ENCODE peak calls at places on chromosomes 12 and 14, in four cellular contexts. R is heart left ventricle, M is ovary, U is ascending aorta. B is an unnamed sample.

GRCh38 chr14:62162998-62163589 is 400.9 kb downstream of the SNAPC1 start:
- DNase-seq in U (no peak), R (no peak), M (no peak), B (no peak)

GRCh38 chr12:83049306-83049705 is 362.6 kb downstream of the TMTC2 start:
- DNase-seq in R (no peak), M (no peak), U (no peak), B (no peak)

GRCh38 chr14:70555890-70556289 is 21.1 kb upstream of the ADAM20 start:
- DNase-seq in R (no peak), M (no peak), U (no peak), B (peak; percentile 20)

GRCh38 chr12:1587927-1588573 is 6.3 kb downstream of the FBXL14 start:
- DNase-seq in R (no peak), M (no peak), U (no peak), B (no peak)

GRCh38 chr14:99584823-99585222 is 19.2 kb downstream of the CCDC85C start:
- DNase-seq in U (no peak), M (no peak), R (no peak), B (no peak)

GRCh38 chr14:44960646-44961045 is 1.1 kb downstream of the KLHL28 start:
- DNase-seq in U (no peak), R (no peak), M (no peak), B (no peak)

GRCh38 chr12:56998981-56999380 is 7.4 kb downstream of the ZBTB39 start:
- DNase-seq in M (no peak), R (no peak), U (no peak), B (no peak)

GRCh38 chr12:31845613-31846321 is 113.4 kb upstream of the RESF1 start:
- DNase-seq in R (no peak), M (no peak), U (no peak), B (no peak)

GRCh38 chr14:65098586-65098985 is 3.7 kb downstream of the MAX start:
- DNase-seq in U (no peak), M (no peak), R (no peak), B (no peak)

GRCh38 chr14:81737938-81738337 is 204.3 kb upstream of the SEL1L start:
- DNase-seq in U (no peak), R (no peak), M (no peak), B (no peak)

GRCh38 chr14:57262117-57262516 is 6.6 kb downstream of the EXOC5 start:
- DNase-seq in U (no peak), R (no peak), M (no peak), B (no peak)

GRCh38 chr14:68816183-68816942 is 23.5 kb upstream of the ZFP36L1 start:
- DNase-seq in M (peak; percentile 92), U (peak; percentile 93), R (peak; percentile 92), B (peak; percentile 92)

GRCh38 chr12:2332947-2333346 is 280.2 kb downstream of the CACNA1C start:
- DNase-seq in M (no peak), R (no peak), U (no peak), B (peak; percentile 41)

GRCh38 chr12:47965581-47965980 is 2.2 kb downstream of the TMEM106C start:
- DNase-seq in M (no peak), R (no peak), U (no peak), B (no peak)

GRCh38 chr12:47962198-47962597 is 1.2 kb upstream of the TMEM106C start:
- DNase-seq in U (no peak), M (no peak), R (no peak), B (no peak)

GRCh38 chr12:47967461-47968430 is 4.3 kb downstream of the TMEM106C start:
- DNase-seq in R (no peak), U (no peak), M (no peak), B (no peak)

GRCh38 chr12:47964102-47964723 is 817 bp downstream of the TMEM106C start:
- DNase-seq in U (peak; percentile 73), M (no peak), R (no peak), B (no peak)

DNA sequence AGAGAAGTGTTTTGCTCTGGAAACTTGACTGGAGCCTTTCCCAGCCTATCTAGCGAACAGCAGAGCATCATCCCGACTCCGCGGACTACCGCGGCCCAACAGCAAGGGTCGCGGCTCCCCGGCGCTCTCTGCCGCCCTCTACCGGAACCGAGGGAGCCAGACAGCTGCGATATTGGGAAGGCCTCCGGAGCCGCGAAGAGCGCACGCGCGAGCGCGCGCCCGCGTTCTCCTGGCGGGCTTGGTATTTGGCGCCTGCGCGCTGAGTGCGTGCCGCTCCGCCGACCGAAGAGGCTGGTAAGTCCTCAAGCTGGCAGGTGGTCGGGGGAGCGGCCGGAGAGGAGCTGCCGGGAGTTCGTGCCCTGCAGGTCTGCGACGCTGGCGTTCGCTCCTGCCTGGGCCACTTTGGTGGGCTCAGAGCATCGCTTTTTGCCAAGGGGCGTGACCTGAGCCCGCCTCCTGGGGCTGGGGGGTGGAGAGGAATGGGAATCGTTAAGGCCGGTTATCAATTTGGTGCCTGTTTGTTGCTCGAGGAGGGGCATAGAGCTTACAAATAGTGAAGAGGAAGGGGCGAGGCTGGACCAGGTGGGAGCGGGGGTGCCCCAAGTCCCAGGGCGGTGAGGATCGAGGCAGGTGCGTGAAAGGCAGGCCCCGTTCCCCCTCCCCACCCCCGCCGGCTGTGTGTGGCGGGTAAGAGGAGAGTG is at the start of gene TMEM106C:
- DNase-seq in R (peak; percentile 92), M (peak; percentile 90), U (peak; percentile 95), B (peak; percentile 88)
- TF ChIP-seq CTCF in R (peak; percentile 95), M (peak; percentile 95), U (peak; percentile 98), B (peak; percentile 95)

DNA sequence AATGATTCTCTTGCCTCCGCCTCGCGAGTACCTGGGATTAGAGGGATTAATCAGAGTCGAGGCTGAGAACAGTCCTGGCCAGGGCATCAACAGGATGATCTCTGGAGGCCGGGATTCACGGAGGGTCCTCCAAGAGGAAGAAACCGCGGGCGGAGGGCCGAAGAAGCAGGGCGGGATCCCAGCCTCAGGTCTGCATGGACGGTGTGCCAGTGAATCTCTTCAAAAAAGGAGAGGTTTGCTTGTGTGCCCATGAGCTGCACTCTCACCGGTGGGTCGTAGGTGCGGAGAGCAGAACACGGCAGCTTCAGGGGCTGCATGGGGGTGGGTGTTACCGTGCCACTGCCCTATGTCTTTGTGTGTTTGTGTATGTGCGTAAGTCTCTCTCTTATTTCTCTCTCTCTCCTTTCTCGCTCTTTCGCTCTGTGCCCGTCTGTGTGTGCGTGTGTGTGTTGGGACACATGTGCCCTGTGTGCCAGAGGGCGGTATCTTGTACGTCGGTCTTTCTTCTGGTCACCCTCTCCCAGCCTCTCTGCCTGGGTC is 768.2 kb upstream of the ALG10B start:
- DNase-seq in M (no peak), R (no peak), U (no peak), B (no peak)
- H3K9me3 ChIP-seq in M (no peaks in the 10 kb centered on the region), R (no peaks in the 10 kb centered on the region), U (no peaks in the 10 kb centered on the region), B (no peaks in the 10 kb centered on the region)

DNA sequence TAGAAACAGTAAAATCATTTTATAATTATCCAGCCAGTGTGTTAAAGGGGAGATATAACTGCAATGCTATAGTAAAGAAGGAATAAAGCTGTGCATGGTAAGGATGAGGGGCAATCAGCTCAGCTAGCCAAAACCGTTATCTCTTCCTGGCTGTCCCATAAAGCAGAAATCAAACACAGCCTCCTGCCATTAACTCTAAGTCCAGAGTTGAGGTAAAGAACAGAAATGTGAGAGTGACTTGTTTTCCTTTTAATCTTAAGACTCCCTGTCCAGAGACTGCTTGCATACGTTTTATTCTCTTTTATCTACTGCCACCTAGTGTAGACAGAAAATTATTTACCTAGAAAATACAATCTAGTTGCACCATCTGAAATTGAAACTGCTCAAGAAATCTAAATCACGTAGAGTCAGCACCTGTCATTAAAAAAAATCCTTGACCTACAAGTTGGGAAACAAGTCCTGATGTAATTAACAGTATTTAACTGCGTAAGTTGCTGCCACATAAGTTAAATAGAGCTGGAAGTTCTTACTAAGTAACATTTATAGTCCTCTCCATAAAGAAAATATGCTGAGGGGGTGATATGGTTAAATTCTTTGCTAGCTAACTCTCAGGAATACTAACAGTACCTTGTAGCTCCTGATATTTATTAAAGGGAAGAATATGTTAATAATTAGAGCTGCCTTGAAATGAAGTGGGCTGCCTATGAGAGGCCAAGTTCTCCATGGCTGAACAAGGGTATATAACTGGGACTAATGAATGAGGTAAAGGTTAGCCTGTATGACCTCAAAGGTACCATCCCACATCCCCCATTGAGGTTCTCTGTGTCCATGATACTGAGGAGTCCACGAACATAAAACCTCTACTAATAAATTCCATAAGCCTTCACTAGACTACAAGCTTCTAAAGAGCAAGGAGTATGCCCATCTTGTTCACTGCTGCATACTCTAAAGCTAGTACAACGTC is 62.7 kb downstream of the GALNT4 start:
- DNase-seq in U (no peak), R (no peak), M (no peak), B (no peak)
- H3K27ac ChIP-seq in U (no peak overlapping the region), R (no peak overlapping the region), M (no peak overlapping the region), B (peak overlapping the region; percentile 36)

GRCh38 chr12:46339051-46339450 is 33.5 kb downstream of the SLC38A2 start:
- DNase-seq in R (no peak), M (no peak), U (no peak), B (no peak)

GRCh38 chr12:46343122-46343852 is 29.3 kb downstream of the SLC38A2 start:
- DNase-seq in U (no peak), M (no peak), R (no peak), B (no peak)

GRCh38 chr12:46342562-46343033 is 30.0 kb downstream of the SLC38A2 start:
- DNase-seq in R (peak; percentile 31), M (no peak), U (peak; percentile 64), B (no peak)
- TF ChIP-seq CTCF in R (peak; percentile 79), M (peak; percentile 50), U (peak; percentile 59), B (peak; percentile 65)

DNA sequence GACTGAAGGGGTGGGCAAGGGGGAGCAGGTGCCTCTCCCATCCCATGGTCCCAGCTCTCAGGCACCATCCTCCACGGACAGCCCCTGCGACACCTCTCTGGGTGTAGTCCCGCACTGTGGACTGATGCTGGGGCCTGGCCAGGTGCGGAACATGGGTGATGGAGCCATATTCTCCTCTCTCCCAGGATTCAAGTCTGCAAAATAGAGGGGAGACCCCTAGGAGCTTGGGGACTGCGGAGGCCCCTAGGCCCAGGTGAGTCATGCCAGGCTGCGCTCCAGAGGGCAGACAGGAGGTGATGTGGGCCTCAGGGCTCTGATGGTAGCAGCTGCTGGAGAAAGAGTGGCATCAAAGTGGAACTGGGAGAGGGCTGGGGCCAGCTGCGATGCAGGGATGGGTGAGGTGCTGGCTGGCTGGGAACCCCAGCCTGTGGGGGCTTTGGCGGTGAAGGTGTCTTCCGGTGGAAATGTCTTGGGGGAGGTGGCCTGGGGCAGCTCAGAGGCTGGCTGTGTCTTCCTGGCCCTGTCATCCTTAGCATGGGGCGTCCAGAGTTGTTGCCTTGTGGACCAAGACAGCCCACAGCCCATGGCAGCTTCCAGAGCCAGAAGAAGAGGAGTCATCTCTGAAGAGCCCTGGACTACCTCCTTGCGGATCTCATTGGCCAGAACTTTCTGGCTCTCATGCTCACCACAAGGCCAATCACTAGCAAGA is 149.1 kb downstream of the KIF26A start:
- DNase-seq in M (no peak), U (no peak), R (no peak), B (no peak)
- H3K9me3 ChIP-seq in M (no peaks in the 10 kb centered on the region), U (no peaks in the 10 kb centered on the region), R (no peaks in the 10 kb centered on the region), B (no peaks in the 10 kb centered on the region)

DNA sequence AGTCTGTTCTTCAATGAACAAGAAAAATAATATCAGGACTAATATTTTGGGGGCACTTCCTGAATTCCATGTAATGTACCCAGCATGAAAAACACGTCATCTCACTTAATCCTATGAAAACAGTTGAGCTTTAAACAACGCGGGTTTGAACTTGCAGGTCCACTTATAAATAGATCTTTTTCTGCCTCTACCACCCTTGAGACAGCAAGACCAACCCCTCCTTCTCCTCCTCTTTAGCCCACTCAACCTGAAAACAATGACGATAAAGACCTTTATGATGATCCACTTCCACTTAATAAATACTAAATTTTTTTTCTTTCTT is 203.9 kb upstream of the KRR1 start:
- DNase-seq in R (no peak), M (no peak), U (no peak), B (no peak)
- H3K27ac ChIP-seq in R (no peak overlapping the region), M (no peak overlapping the region), U (no peak overlapping the region), B (no peak overlapping the region)

DNA sequence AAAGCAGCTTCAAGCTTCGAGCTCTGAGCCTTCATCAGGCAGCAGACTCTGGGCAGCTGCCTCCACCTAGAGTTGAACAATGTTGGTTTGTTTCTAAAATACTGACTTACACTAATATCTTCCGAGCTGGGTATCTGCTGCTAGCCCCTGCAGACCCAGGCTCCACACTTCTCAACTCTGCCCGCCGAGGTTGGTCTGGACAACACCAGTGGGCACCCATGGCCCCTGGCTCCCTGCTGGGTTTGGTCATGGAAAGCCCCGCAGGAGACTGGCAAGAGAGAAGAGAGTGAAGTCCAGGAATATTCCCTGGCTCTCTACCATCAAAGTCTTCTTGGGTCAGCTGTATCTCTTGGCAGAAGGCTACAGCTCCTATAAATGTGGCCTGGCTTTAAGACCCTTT is 214.2 kb upstream of the TMEM132C start:
- DNase-seq in R (no peak), U (no peak), M (no peak), B (no peak)
- TF ChIP-seq CTCF in R (no peak), U (no peak), M (no peak), B (no peak)

B was measured in heart right ventricle.